ENCODE peak calls at places on chromosomes 16 and 17, in four cellular contexts. R is HepG2, V is K562, A is GM12878. C is an unnamed sample.

GRCh38 chr16:70592106-70592571 is 54.2 kb upstream of the IL34 start:
- DNase-seq in V (no peak), A (no peak), R (no peak), C (no peak)

GRCh38 chr16:47732122-47732805 is 271.1 kb downstream of the PHKB start:
- DNase-seq in A (no peak), R (no peak), V (no peak), C (peak; percentile 13)

GRCh38 chr17:43645765-43646481 is 15.8 kb downstream of the MEOX1 start:
- DNase-seq in V (no peak), R (no peak), A (no peak), C (no peak)

GRCh38 chr17:2174471-2175293 is 119.8 kb downstream of the HIC1 start:
- DNase-seq in R (peak; percentile 94), V (no peak), A (no peak), C (no peak)

GRCh38 chr16:79468236-79468635 is 132.3 kb downstream of the MAF start:
- DNase-seq in V (no peak), R (no peak), A (no peak), C (no peak)

GRCh38 chr16:83403751-83404150 is 404.0 kb upstream of the HSBP1 start:
- DNase-seq in A (no peak), R (no peak), V (no peak), C (no peak)

GRCh38 chr16:28585674-28586073 is 11.2 kb downstream of the SULT1A2 start:
- DNase-seq in A (no peak), R (no peak), V (no peak), C (no peak)

GRCh38 chr17:40529991-40530390 is 28.6 kb upstream of the TNS4 start:
- DNase-seq in V (no peak), R (no peak), A (no peak), C (no peak)

GRCh38 chr17:81315170-81315884 is 20.2 kb upstream of the SLC38A10 start:
- DNase-seq in R (no peak), A (no peak), V (no peak), C (no peak)

GRCh38 chr17:27572665-27573064 is 58.3 kb upstream of the LGALS9 start:
- DNase-seq in R (no peak), V (no peak), A (no peak), C (no peak)

GRCh38 chr16:12120331-12120981 is 143.9 kb downstream of the SNX29 start:
- DNase-seq in R (no peak), A (no peak), V (no peak), C (no peak)

GRCh38 chr17:45170976-45171337 is 9.3 kb downstream of the HEXIM2 start:
- DNase-seq in V (no peak), R (no peak), A (no peak), C (no peak)

GRCh38 chr16:23388786-23389185 is 64.2 kb downstream of the COG7 start:
- DNase-seq in A (no peak), R (no peak), V (no peak), C (no peak)

GRCh38 chr17:3475812-3476686 is at the start of gene ASPA:
- DNase-seq in R (no peak), V (no peak), A (no peak), C (no peak)

GRCh38 chr17:13114601-13115024 is 96.8 kb upstream of the ELAC2 start:
- DNase-seq in A (no peak), V (peak; percentile 32), R (peak; percentile 24), C (peak; percentile 43)

GRCh38 chr17:51428668-51429486 is 168.5 kb downstream of the UTP18 start:
- DNase-seq in R (no peak), V (no peak), A (no peak), C (no peak)

GRCh38 chr17:42845918-42846593 is 1.7 kb downstream of the AOC2 start:
- DNase-seq in R (no peak), V (no peak), A (no peak), C (no peak)

GRCh38 chr16:54055864-54056263 is 230.7 kb downstream of the IRX3 start:
- DNase-seq in V (no peak), A (no peak), R (peak; percentile 70), C (no peak)

GRCh38 chr17:83151442-83152220 is 72.2 kb downstream of the METRNL start:
- DNase-seq in A (no peak), R (peak; percentile 94), V (no peak), C (no peak)

GRCh38 chr16:15548482-15548891 is 94.5 kb downstream of the MARF1 start:
- DNase-seq in R (peak; percentile 45), V (no peak), A (peak; percentile 15), C (no peak)

GRCh38 chr16:52549011-52549692 is 2.2 kb upstream of the TOX3 start:
- DNase-seq in V (no peak), R (peak; percentile 75), A (no peak), C (peak; percentile 43)

GRCh38 chr17:16301963-16302855 is 51.1 kb downstream of the CENPV start:
- DNase-seq in A (no peak), V (no peak), R (no peak), C (no peak)

GRCh38 chr17:28688481-28688880 is 23.2 kb downstream of the PROCA1 start:
- DNase-seq in A (no peak), V (no peak), R (no peak), C (no peak)

GRCh38 chr17:28686296-28686695 is 24.3 kb downstream of the SUPT6H start:
- DNase-seq in A (no peak), V (no peak), R (no peak), C (no peak)

GRCh38 chr17:28685366-28685765 is 23.4 kb downstream of the SUPT6H start:
- DNase-seq in R (no peak), V (no peak), A (no peak), C (no peak)

GRCh38 chr17:28682655-28683054 is 20.6 kb downstream of the SUPT6H start:
- DNase-seq in A (no peak), V (no peak), R (no peak), C (no peak)

GRCh38 chr17:28684963-28685362 is 23.0 kb downstream of the SUPT6H start:
- DNase-seq in V (no peak), A (no peak), R (peak; percentile 65), C (no peak)
- TF ChIP-seq USF2 in V (no peak), A (no peak), R (no peak), C (no peak)

GRCh38 chr17:48439875-48440505 is 10.0 kb upstream of the SKAP1 start:
- DNase-seq in A (no peak), R (no peak), V (no peak), C (no peak)

GRCh38 chr17:48439072-48439471 is 9.1 kb upstream of the SKAP1 start:
- DNase-seq in V (no peak), A (no peak), R (no peak), C (no peak)

GRCh38 chr17:48440660-48441059 is 10.6 kb upstream of the SKAP1 start:
- DNase-seq in V (no peak), A (no peak), R (no peak), C (no peak)

GRCh38 chr17:48438662-48439061 is 8.6 kb upstream of the SKAP1 start:
- DNase-seq in A (no peak), R (no peak), V (peak; percentile 45), C (no peak)

DNA sequence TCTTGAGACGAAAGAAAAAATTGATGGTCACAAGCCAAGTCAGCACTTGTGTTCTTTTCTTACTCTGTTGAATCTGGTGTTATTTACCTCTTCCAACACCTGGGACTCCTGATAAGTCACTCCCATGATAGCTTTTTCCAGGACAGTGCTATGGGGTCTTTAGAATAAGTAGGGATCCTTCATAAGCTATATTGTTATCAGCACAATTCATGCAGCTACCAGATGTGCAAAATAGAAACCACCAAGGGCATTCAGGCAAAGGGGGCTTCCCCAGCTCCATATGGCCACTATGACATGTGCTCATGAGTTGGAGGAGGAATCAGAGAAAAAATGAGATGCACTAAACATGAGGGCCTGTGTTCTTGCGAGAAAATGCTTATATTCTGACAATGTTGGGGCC is 9.5 kb upstream of the SKAP1 start:
- DNase-seq in V (no peak), R (no peak), A (no peak), C (no peak)
- H3K27me3 ChIP-seq in V (no peaks in the 10 kb centered on the region), R (peaks cover 3% of the 10 kb centered on the region), A (no peaks in the 10 kb centered on the region), C (no peaks in the 10 kb centered on the region)

GRCh38 chr17:78806451-78806850 is 24.4 kb upstream of the CYTH1 start:
- DNase-seq in V (no peak), R (no peak), A (no peak), C (no peak)

GRCh38 chr17:78803161-78803845 is 21.2 kb upstream of the CYTH1 start:
- DNase-seq in V (no peak), A (no peak), R (no peak), C (no peak)

GRCh38 chr17:78802459-78802858 is 20.4 kb upstream of the CYTH1 start:
- DNase-seq in A (no peak), V (no peak), R (no peak), C (no peak)

GRCh38 chr17:78804777-78805176 is 22.7 kb upstream of the CYTH1 start:
- DNase-seq in A (no peak), V (no peak), R (no peak), C (no peak)

GRCh38 chr17:78805301-78805700 is 23.2 kb upstream of the CYTH1 start:
- DNase-seq in A (no peak), V (no peak), R (no peak), C (no peak)
- TF ChIP-seq CREB1 in A (no peak), V (no peak), R (no peak), C (no peak)

GRCh38 chr16:49932449-49932848 is 76.5 kb upstream of the ZNF423 start:
- DNase-seq in A (no peak), V (no peak), R (no peak), C (no peak)

GRCh38 chr16:49932943-49933342 is 77.0 kb upstream of the ZNF423 start:
- DNase-seq in R (no peak), V (no peak), A (no peak), C (no peak)

GRCh38 chr16:49936791-49937190 is 80.9 kb upstream of the ZNF423 start:
- DNase-seq in A (no peak), R (no peak), V (no peak), C (no peak)

GRCh38 chr16:49931931-49932330 is 76.0 kb upstream of the ZNF423 start:
- DNase-seq in A (no peak), R (no peak), V (no peak), C (no peak)

GRCh38 chr16:49934557-49935260 is 78.8 kb upstream of the ZNF423 start:
- DNase-seq in V (no peak), R (peak; percentile 39), A (no peak), C (no peak)
- TF ChIP-seq USF2 in V (no peak), R (no peak), A (no peak), C (no peak)

C was measured in H1.